ENCODE peak calls at places on chromosomes 11 and 22, in ten cellular contexts. C, T, B, X, Q, M, O, L, Z and E are unnamed samples.

GRCh38 chr11:10866893-10867331 is 9.1 kb upstream of the ZBED5 start:
- DNase-seq in C (no peak), T (peak; percentile 57), B (no peak), X (peak; percentile 71), Q (no peak), M (no peak), O (no peak), L (no peak), Z (peak; percentile 60), E (no peak)

GRCh38 chr11:5818245-5818865 is 9.6 kb downstream of the OR52N2 start:
- DNase-seq in C (no peak), T (no peak), B (no peak), X (no peak), Q (no peak), M (no peak), O (no peak), L (peak; percentile 37), Z (no peak), E (no peak)

GRCh38 chr11:61141601-61142028 is 19.6 kb downstream of the VPS37C start:
- DNase-seq in C (peak; percentile 62), T (no peak), B (no peak), X (no peak), Q (no peak), M (peak; percentile 62), O (no peak), L (peak; percentile 100), Z (no peak), E (no peak)

GRCh38 chr11:87255589-87255988 is 217.9 kb downstream of the TMEM135 start:
- DNase-seq in C (no peak), T (no peak), B (no peak), X (no peak), Q (no peak), M (no peak), O (no peak), L (no peak), Z (no peak), E (peak; percentile 12)

GRCh38 chr22:19574247-19574646 is 50.0 kb upstream of the CLDN5 start:
- DNase-seq in C (no peak), T (no peak), B (no peak), X (no peak), Q (no peak), M (no peak), O (no peak), L (no peak), Z (no peak), E (no peak)

GRCh38 chr11:79018371-79018849 is 422.4 kb downstream of the TENM4 start:
- DNase-seq in C (no peak), T (peak; percentile 34), B (peak; percentile 68), X (peak; percentile 88), Q (peak; percentile 90), M (no peak), O (no peak), L (no peak), Z (peak; percentile 86), E (no peak)

GRCh38 chr22:43876866-43877509 is 14.7 kb upstream of the SULT4A1 start:
- DNase-seq in C (peak; percentile 54), T (no peak), B (no peak), X (no peak), Q (no peak), M (no peak), O (no peak), L (no peak), Z (no peak), E (no peak)

GRCh38 chr11:76561245-76561644 is 109.3 kb downstream of the LRRC32 start:
- DNase-seq in C (no peak), T (no peak), B (no peak), X (no peak), Q (no peak), M (no peak), O (no peak), L (no peak), Z (no peak), E (no peak)

GRCh38 chr11:67633758-67634365 is 4.1 kb upstream of the NUDT8 start:
- DNase-seq in C (peak; percentile 74), T (no peak), B (no peak), X (no peak), Q (no peak), M (no peak), O (no peak), L (no peak), Z (no peak), E (no peak)

GRCh38 chr22:44816141-44816540 is 63.8 kb downstream of the ARHGAP8 start:
- DNase-seq in C (no peak), T (no peak), B (no peak), X (no peak), Q (no peak), M (peak; percentile 40), O (no peak), L (no peak), Z (no peak), E (no peak)

GRCh38 chr11:43984519-43985385 is 42.3 kb downstream of the C11orf96 start:
- DNase-seq in C (no peak), T (peak; percentile 55), B (no peak), X (no peak), Q (no peak), M (no peak), O (no peak), L (no peak), Z (no peak), E (no peak)

GRCh38 chr11:106937113-106937512 is 81.2 kb downstream of the GUCY1A2 start:
- DNase-seq in C (no peak), T (no peak), B (no peak), X (no peak), Q (no peak), M (no peak), O (no peak), L (no peak), Z (no peak), E (no peak)

GRCh38 chr22:44395116-44396005 is 82.6 kb upstream of the SHISAL1 start:
- DNase-seq in C (peak; percentile 54), T (no peak), B (peak; percentile 11), X (no peak), Q (no peak), M (no peak), O (no peak), L (no peak), Z (no peak), E (peak; percentile 54)

GRCh38 chr11:40029406-40029805 is 1430.0 kb downstream of the LRRC4C start:
- DNase-seq in C (no peak), T (no peak), B (no peak), X (no peak), Q (no peak), M (no peak), O (no peak), L (no peak), Z (no peak), E (no peak)

GRCh38 chr11:119975561-119976152 is 162.3 kb downstream of the TRIM29 start:
- DNase-seq in C (no peak), T (no peak), B (no peak), X (no peak), Q (no peak), M (no peak), O (no peak), L (no peak), Z (no peak), E (no peak)

GRCh38 chr11:63866211-63866610 is 27.3 kb downstream of the MARK2 start:
- DNase-seq in C (no peak), T (no peak), B (no peak), X (peak; percentile 54), Q (no peak), M (no peak), O (no peak), L (peak; percentile 89), Z (peak; percentile 77), E (peak; percentile 95)
- H3K4me3 ChIP-seq in C (no peak overlapping the region), T (no peak overlapping the region), B (no peak overlapping the region), X (no peak overlapping the region), Q (no peak overlapping the region), M (no peak overlapping the region), O (no peak overlapping the region), L (no peak overlapping the region), Z (no peak overlapping the region), E (peak overlapping the region; percentile 22)

GRCh38 chr11:116773203-116774112 is 671 bp upstream of the BUD13 start:
- DNase-seq in C (no peak), T (peak; percentile 10), B (no peak), X (peak; percentile 25), Q (no peak), M (no peak), O (no peak), L (no peak), Z (no peak), E (no peak)
- H3K4me3 ChIP-seq in C (peak overlapping the region; percentile 91), T (peak overlapping the region; percentile 90), B (peak overlapping the region; percentile 79), X (peak overlapping the region; percentile 70), Q (peak overlapping the region; percentile 61), M (peak overlapping the region; percentile 91), O (peak overlapping the region; percentile 94), L (peak overlapping the region; percentile 64), Z (peak overlapping the region; percentile 92), E (peak overlapping the region; percentile 74)

DNA sequence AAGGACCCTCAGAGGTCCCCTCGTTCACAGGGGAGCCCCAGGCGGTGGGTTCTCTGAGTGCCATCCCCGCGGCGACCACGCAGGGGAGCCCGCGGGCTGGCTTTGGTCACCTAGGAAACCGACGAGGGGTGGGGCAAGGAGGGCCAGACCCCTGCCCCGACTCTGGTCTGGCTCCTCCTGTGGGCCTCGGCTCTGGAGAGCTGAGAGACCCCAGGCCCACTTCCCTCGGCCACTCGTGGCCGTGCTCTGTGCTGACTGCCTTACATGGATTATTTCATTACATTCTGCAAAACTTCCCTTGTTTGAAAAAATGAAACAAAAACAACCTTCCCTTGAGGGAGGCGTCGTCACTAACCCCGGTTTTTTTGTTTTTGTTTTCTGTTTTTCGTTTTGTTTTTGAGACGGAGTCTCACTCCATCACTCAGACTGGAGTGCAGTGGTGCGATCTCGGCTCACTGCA is 15.2 kb upstream of the CYTH4 start:
- DNase-seq in C (peak; percentile 93), T (no peak), B (no peak), X (no peak), Q (no peak), M (peak; percentile 71), O (no peak), L (peak; percentile 67), Z (peak; percentile 49), E (no peak)
- H3K4me3 ChIP-seq in C (peak overlapping the region; percentile 47), T (peak overlapping the region; percentile 25), B (peak overlapping the region; percentile 21), X (peak overlapping the region; percentile 42), Q (peak overlapping the region; percentile 32), M (peak overlapping the region; percentile 56), O (peak overlapping the region; percentile 32), L (peak overlapping the region; percentile 78), Z (peak overlapping the region; percentile 52), E (peak overlapping the region; percentile 43)

GRCh38 chr11:923691-924405 is 1.8 kb upstream of the AP2A2 start:
- DNase-seq in C (no peak), T (no peak), B (no peak), X (no peak), Q (no peak), M (no peak), O (no peak), L (no peak), Z (no peak), E (no peak)

GRCh38 chr11:924406-925157 is 1.1 kb upstream of the AP2A2 start:
- DNase-seq in C (no peak), T (no peak), B (peak; percentile 32), X (no peak), Q (no peak), M (no peak), O (no peak), L (no peak), Z (no peak), E (no peak)

GRCh38 chr11:926341-926916 is 759 bp downstream of the AP2A2 start:
- DNase-seq in C (no peak), T (no peak), B (peak; percentile 45), X (peak; percentile 49), Q (no peak), M (no peak), O (peak; percentile 10), L (no peak), Z (peak; percentile 69), E (no peak)

GRCh38 chr11:925496-926301 is at the start of gene AP2A2:
- DNase-seq in C (peak; percentile 97), T (no peak), B (peak; percentile 88), X (peak; percentile 84), Q (no peak), M (peak; percentile 82), O (peak; percentile 62), L (peak; percentile 94), Z (peak; percentile 94), E (peak; percentile 75)

GRCh38 chr11:925158-925495 is 543 bp upstream of the AP2A2 start:
- DNase-seq in C (no peak), T (no peak), B (peak; percentile 40), X (no peak), Q (no peak), M (no peak), O (no peak), L (no peak), Z (no peak), E (no peak)
- H3K4me3 ChIP-seq in C (peak overlapping the region; percentile 82), T (peak overlapping the region; percentile 28), B (peak overlapping the region; percentile 84), X (peak overlapping the region; percentile 21), Q (peak overlapping the region; percentile 29), M (no peak overlapping the region), O (no peak overlapping the region), L (peak overlapping the region; percentile 54), Z (peak overlapping the region; percentile 42), E (no peak overlapping the region)